ENCODE peak calls at places on chromosome 19, in four cellular contexts. F is upper lobe of right lung, B is fibroblast of mammary gland, N is ovary. A is an unnamed sample.

GRCh38 chr19:40803857-40804782 is 5.1 kb downstream of the EGLN2 start:
- DNase-seq in B (no peak), F (peak), N (no peak), A (no peak)

GRCh38 chr19:13817615-13818371 is 22.6 kb downstream of the ZSWIM4 start:
- DNase-seq in N (no peak), F (peak), B (no peak), A (no peak)

GRCh38 chr19:12779162-12779993 is 4.0 kb upstream of the HOOK2 start:
- DNase-seq in F (no peak), N (peak), B (peak), A (peak)

GRCh38 chr19:6639439-6639838 is 30.5 kb downstream of the TNFSF14 start:
- DNase-seq in B (peak), N (no peak), F (no peak), A (no peak)

GRCh38 chr19:43643326-43643725 is 3.7 kb upstream of the CADM4 start:
- DNase-seq in B (peak), F (no peak), N (no peak), A (no peak)

GRCh38 chr19:43522929-43523328 is 4.1 kb downstream of the ETHE1 start:
- DNase-seq in F (no peak), B (no peak), N (no peak), A (no peak)

GRCh38 chr19:55626350-55626749 is 2.0 kb upstream of the ZNF784 start:
- DNase-seq in N (no peak), B (no peak), F (no peak), A (no peak)

GRCh38 chr19:5090780-5091575 is 122.1 kb downstream of the KDM4B start:
- DNase-seq in B (peak), N (peak), F (no peak), A (no peak)

GRCh38 chr19:35860818-35861639 is 4.3 kb downstream of the KIRREL2 start:
- DNase-seq in N (no peak), F (no peak), B (no peak), A (no peak)

GRCh38 chr19:55516878-55517620 is 19.9 kb downstream of the SBK2 start:
- DNase-seq in B (peak), N (peak), F (peak), A (peak)

GRCh38 chr19:45568732-45569131 is 15.9 kb downstream of the OPA3 start:
- DNase-seq in B (peak), F (no peak), N (no peak), A (peak)

GRCh38 chr19:7506385-7507328 is 9.2 kb upstream of the ZNF358 start:
- DNase-seq in B (peak), F (peak), N (peak), A (peak)

GRCh38 chr19:43901395-43902390 is 33.4 kb downstream of the ZNF45 start:
- DNase-seq in F (peak), N (peak), B (peak), A (peak)

GRCh38 chr19:49739098-49739497 is 24.0 kb downstream of the TSKS start:
- DNase-seq in B (no peak), N (no peak), F (no peak), A (no peak)

GRCh38 chr19:50365434-50366306 is at the start of gene NAPSA:
- DNase-seq in B (no peak), N (no peak), F (peak), A (no peak)

GRCh38 chr19:7355871-7356270 is 7.1 kb downstream of the ARHGEF18 start:
- DNase-seq in N (no peak), F (peak), B (no peak), A (no peak)

GRCh38 chr19:45340899-45341453 is 426 bp downstream of the KLC3 start:
- DNase-seq in N (no peak), B (peak), F (no peak), A (no peak)

GRCh38 chr19:2475018-2475701 is 767 bp upstream of the GADD45B start:
- DNase-seq in F (peak), B (peak), N (peak), A (peak)

GRCh38 chr19:14502334-14503092 is 6.6 kb upstream of the GIPC1 start:
- DNase-seq in N (no peak), F (no peak), B (no peak), A (peak)

GRCh38 chr19:31501427-31502195 is 152.4 kb upstream of the TSHZ3 start:
- DNase-seq in F (no peak), B (no peak), N (no peak), A (no peak)

GRCh38 chr19:32168111-32168510 is 177.3 kb upstream of the ZNF507 start:
- DNase-seq in F (no peak), N (no peak), B (no peak), A (no peak)

GRCh38 chr19:19338082-19338481 is 17.5 kb downstream of the MAU2 start:
- DNase-seq in F (no peak), N (no peak), B (peak), A (peak)

GRCh38 chr19:47110521-47111080 is 3.0 kb downstream of the ZC3H4 start:
- DNase-seq in N (no peak), F (no peak), B (no peak), A (peak)

GRCh38 chr19:42178791-42179500 is 38.5 kb downstream of the DEDD2 start:
- DNase-seq in F (no peak), B (no peak), N (no peak), A (no peak)

GRCh38 chr19:15935167-15935702 is 906 bp upstream of the CYP4F11 start:
- DNase-seq in N (no peak), F (no peak), B (no peak), A (no peak)

GRCh38 chr19:23116802-23117571 is at the start of gene ZNF730:
- DNase-seq in F (peak), B (peak), N (peak), A (no peak)

GRCh38 chr19:44111910-44112463 is 1.2 kb upstream of the ZNF225 start:
- DNase-seq in N (no peak), F (no peak), B (peak), A (no peak)

GRCh38 chr19:27745978-27746542 is 1466.9 kb downstream of the UQCRFS1 start:
- DNase-seq in N (no peak), F (peak), B (no peak), A (no peak)

GRCh38 chr19:50024719-50025021 is 502 bp downstream of the VRK3 start:
- DNase-seq in F (no peak), B (no peak), N (no peak), A (no peak)

GRCh38 chr19:13169769-13170168 is 19.6 kb downstream of the IER2 start:
- DNase-seq in B (peak), F (no peak), N (no peak), A (peak)

GRCh38 chr19:29086646-29087045 is 126.3 kb downstream of the UQCRFS1 start:
- DNase-seq in N (no peak), F (no peak), B (no peak), A (no peak)

GRCh38 chr19:29083863-29084262 is 129.1 kb downstream of the UQCRFS1 start:
- DNase-seq in N (no peak), B (no peak), F (no peak), A (no peak)

GRCh38 chr19:29086182-29086581 is 126.8 kb downstream of the UQCRFS1 start:
- DNase-seq in N (no peak), B (no peak), F (no peak), A (no peak)

GRCh38 chr19:29085630-29086029 is 127.3 kb downstream of the UQCRFS1 start:
- DNase-seq in N (no peak), B (no peak), F (no peak), A (no peak)

DNA sequence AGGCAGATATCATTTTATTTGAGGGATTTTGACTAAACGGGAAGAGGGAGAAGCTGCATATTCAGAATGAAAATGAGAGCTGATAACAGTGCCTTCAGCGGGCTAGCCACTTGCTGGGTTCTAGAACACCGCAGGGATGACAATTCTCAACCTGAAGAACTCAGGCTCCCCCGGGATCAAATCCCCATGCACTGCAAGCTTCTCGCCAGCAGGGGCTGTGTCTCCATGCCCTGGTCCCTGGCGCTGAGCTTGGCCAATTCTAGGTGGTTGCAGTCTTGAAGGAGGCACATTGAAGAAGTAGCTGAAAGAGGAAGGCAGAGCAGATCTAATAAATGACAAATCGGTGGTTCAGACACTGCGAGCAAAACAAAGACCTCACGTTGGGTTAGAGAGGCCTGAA is 128.7 kb downstream of the UQCRFS1 start:
- DNase-seq in N (no peak), F (no peak), B (peak), A (no peak)
- TF ChIP-seq CTCF in N (no peak), F (peak), B (peak), A (no peak)

GRCh38 chr19:54393381-54393780 is 21.9 kb upstream of the TTYH1 start:
- DNase-seq in F (no peak), N (no peak), B (no peak), A (no peak)

GRCh38 chr19:54390942-54391577 is 24.2 kb upstream of the TTYH1 start:
- DNase-seq in N (no peak), B (peak), F (no peak), A (peak)

GRCh38 chr19:54392078-54392477 is 23.2 kb upstream of the TTYH1 start:
- DNase-seq in F (no peak), B (no peak), N (no peak), A (no peak)

GRCh38 chr19:54389556-54389955 is 24.8 kb upstream of the LAIR1 start:
- DNase-seq in B (no peak), N (no peak), F (no peak), A (no peak)

DNA sequence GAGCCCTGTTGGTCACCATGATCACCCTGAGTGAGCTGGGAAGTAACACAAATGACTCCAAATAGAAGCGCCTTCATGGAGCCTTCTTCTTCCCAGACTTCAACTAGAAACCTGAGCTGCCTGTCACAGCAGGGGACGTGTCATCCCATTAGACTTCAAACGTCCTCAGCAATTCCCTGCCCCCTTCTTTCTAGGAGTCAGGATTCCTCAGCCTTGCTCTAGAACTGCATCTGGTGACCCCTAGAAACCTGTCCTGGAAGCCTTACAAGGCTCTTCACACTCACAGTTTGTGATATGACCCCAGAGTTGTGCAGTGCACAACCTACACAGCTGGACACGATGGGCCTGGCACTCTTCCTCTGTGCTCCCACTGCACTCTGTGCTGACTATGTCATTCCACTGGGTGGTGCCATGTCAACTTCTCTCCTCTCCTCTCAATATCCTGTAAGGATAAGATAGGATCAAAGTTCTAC is 23.6 kb upstream of the TTYH1 start:
- DNase-seq in N (no peak), F (no peak), B (no peak), A (peak)
- TF ChIP-seq CTCF in N (no peak), F (no peak), B (no peak), A (no peak)

GRCh38 chr19:771332-771785 is 20.4 kb downstream of the MISP start:
- DNase-seq in N (no peak), B (peak), F (no peak), A (peak)
- TF ChIP-seq CTCF in N (no peak), B (peak), F (peak), A (peak)

GRCh38 chr19:38417544-38418506 is 8.2 kb downstream of the RASGRP4 start:
- DNase-seq in F (peak), N (no peak), B (no peak), A (peak)
- TF ChIP-seq CTCF in F (no peak), N (no peak), B (no peak), A (no peak)

GRCh38 chr19:48344892-48345291 is 18.8 kb downstream of the TMEM143 start:
- DNase-seq in F (no peak), B (no peak), N (no peak), A (peak)
- TF ChIP-seq CTCF in F (no peak), B (no peak), N (no peak), A (no peak)

GRCh38 chr19:30160426-30160825 is 211.8 kb upstream of the ZNF536 start:
- DNase-seq in N (no peak), B (no peak), F (no peak), A (no peak)
- TF ChIP-seq CTCF in N (no peak), B (no peak), F (no peak), A (no peak)

GRCh38 chr19:11587302-11587972 is 9.8 kb upstream of the ZNF627 start:
- DNase-seq in F (peak), B (peak), N (peak), A (peak)

GRCh38 chr19:11594084-11594483 is 3.2 kb upstream of the ZNF627 start:
- DNase-seq in B (no peak), F (no peak), N (no peak), A (no peak)

GRCh38 chr19:11587973-11588631 is 9.2 kb upstream of the ZNF627 start:
- DNase-seq in B (no peak), F (no peak), N (no peak), A (no peak)
- TF ChIP-seq CTCF in B (no peak), F (no peak), N (no peak), A (no peak)

A was measured in MCF 10A.